ENCODE peak calls at places on chromosomes 16 and 17, in nine cellular contexts. One of them, this sample, is unnamed.

GRCh38 chr16:86033016-86033474 is 134.1 kb downstream of the IRF8 start:
- DNase-seq in activated CD8-positive, alpha-beta memory T cell treated with anti-CD3 and anti-CD28 coated beads for 4 hours: no peak
- DNase-seq in RPMI8226: no peak
- DNase-seq in epithelial cell of prostate: no peak
- DNase-seq in AML-193: no peak
- DNase-seq in HEK293T: no peak
- DNase-seq in globus pallidus: peak
- DNase-seq in pons: peak
- DNase-seq in GM04504: no peak
- DNase-seq in this sample: no peak

GRCh38 chr17:57714660-57715059 is 30.4 kb downstream of the CCDC182 start:
- DNase-seq in activated CD8-positive, alpha-beta memory T cell treated with anti-CD3 and anti-CD28 coated beads for 4 hours: no peak
- DNase-seq in RPMI8226: no peak
- DNase-seq in epithelial cell of prostate: no peak
- DNase-seq in AML-193: no peak
- DNase-seq in HEK293T: no peak
- DNase-seq in globus pallidus: no peak
- DNase-seq in pons: no peak
- DNase-seq in GM04504: no peak
- DNase-seq in this sample: no peak

GRCh38 chr16:85826686-85827247 is 27.3 kb downstream of the COX4I1 start:
- DNase-seq in activated CD8-positive, alpha-beta memory T cell treated with anti-CD3 and anti-CD28 coated beads for 4 hours: no peak
- DNase-seq in RPMI8226: no peak
- DNase-seq in epithelial cell of prostate: no peak
- DNase-seq in AML-193: no peak
- DNase-seq in HEK293T: no peak
- DNase-seq in globus pallidus: no peak
- DNase-seq in pons: no peak
- DNase-seq in GM04504: no peak
- DNase-seq in this sample: no peak

GRCh38 chr16:14491831-14492529 is 138.1 kb downstream of the PARN start:
- DNase-seq in activated CD8-positive, alpha-beta memory T cell treated with anti-CD3 and anti-CD28 coated beads for 4 hours: no peak
- DNase-seq in RPMI8226: no peak
- DNase-seq in epithelial cell of prostate: no peak
- DNase-seq in AML-193: no peak
- DNase-seq in HEK293T: no peak
- DNase-seq in globus pallidus: no peak
- DNase-seq in pons: no peak
- DNase-seq in GM04504: no peak
- DNase-seq in this sample: no peak

GRCh38 chr16:69107311-69107962 is 2.0 kb downstream of the HAS3 start:
- DNase-seq in activated CD8-positive, alpha-beta memory T cell treated with anti-CD3 and anti-CD28 coated beads for 4 hours: no peak
- DNase-seq in RPMI8226: no peak
- DNase-seq in epithelial cell of prostate: no peak
- DNase-seq in AML-193: no peak
- DNase-seq in HEK293T: no peak
- DNase-seq in globus pallidus: no peak
- DNase-seq in pons: no peak
- DNase-seq in GM04504: no peak
- DNase-seq in this sample: no peak

GRCh38 chr16:78988361-78988992 is 612.1 kb downstream of the MAF start:
- DNase-seq in activated CD8-positive, alpha-beta memory T cell treated with anti-CD3 and anti-CD28 coated beads for 4 hours: no peak
- DNase-seq in RPMI8226: no peak
- DNase-seq in epithelial cell of prostate: no peak
- DNase-seq in AML-193: no peak
- DNase-seq in HEK293T: peak
- DNase-seq in globus pallidus: no peak
- DNase-seq in pons: no peak
- DNase-seq in GM04504: no peak
- DNase-seq in this sample: no peak

GRCh38 chr16:17364319-17365210 is 106.2 kb downstream of the XYLT1 start:
- DNase-seq in activated CD8-positive, alpha-beta memory T cell treated with anti-CD3 and anti-CD28 coated beads for 4 hours: no peak
- DNase-seq in RPMI8226: no peak
- DNase-seq in epithelial cell of prostate: peak
- DNase-seq in AML-193: peak
- DNase-seq in HEK293T: no peak
- DNase-seq in globus pallidus: no peak
- DNase-seq in pons: no peak
- DNase-seq in GM04504: peak
- DNase-seq in this sample: no peak

GRCh38 chr17:19709841-19710240 is 6.5 kb downstream of the SLC47A2 start:
- DNase-seq in activated CD8-positive, alpha-beta memory T cell treated with anti-CD3 and anti-CD28 coated beads for 4 hours: no peak
- DNase-seq in RPMI8226: no peak
- DNase-seq in epithelial cell of prostate: no peak
- DNase-seq in AML-193: no peak
- DNase-seq in HEK293T: no peak
- DNase-seq in globus pallidus: no peak
- DNase-seq in pons: no peak
- DNase-seq in GM04504: no peak
- DNase-seq in this sample: no peak

This sample was measured in activated T-helper 1 cell treated with Interleukin-2 at 50 U/mL for 16 hours.